ENCODE peak calls at places on chromosomes 16 and 17, in five cellular contexts. One of them, this sample, is unnamed.

GRCh38 chr16:526181-527014 is 1.1 kb upstream of the CAPN15 start:
- DNase-seq in breast epithelium: peak
- DNase-seq in esophagus squamous epithelium: no peak
- DNase-seq in ovary: peak
- DNase-seq in adrenal gland: peak
- DNase-seq in this sample: peak

GRCh38 chr17:75308732-75309629 is 19.7 kb upstream of the SLC25A19 start:
- DNase-seq in breast epithelium: no peak
- DNase-seq in esophagus squamous epithelium: no peak
- DNase-seq in ovary: no peak
- DNase-seq in adrenal gland: no peak
- DNase-seq in this sample: no peak

GRCh38 chr17:6531575-6531974 is 24.8 kb downstream of the PITPNM3 start:
- DNase-seq in breast epithelium: no peak
- DNase-seq in esophagus squamous epithelium: no peak
- DNase-seq in ovary: no peak
- DNase-seq in adrenal gland: no peak
- DNase-seq in this sample: no peak

GRCh38 chr16:565420-566330 is 1.1 kb upstream of the NHLRC4 start:
- DNase-seq in breast epithelium: no peak
- DNase-seq in esophagus squamous epithelium: no peak
- DNase-seq in ovary: peak
- DNase-seq in adrenal gland: no peak
- DNase-seq in this sample: no peak

GRCh38 chr16:9103546-9103945 is 12.1 kb downstream of the HAPSTR1 start:
- DNase-seq in breast epithelium: no peak
- DNase-seq in esophagus squamous epithelium: no peak
- DNase-seq in ovary: no peak
- DNase-seq in adrenal gland: no peak
- DNase-seq in this sample: no peak

GRCh38 chr17:82497483-82498405 is 21.8 kb upstream of the FOXK2 start:
- DNase-seq in breast epithelium: no peak
- DNase-seq in esophagus squamous epithelium: no peak
- DNase-seq in ovary: peak
- DNase-seq in adrenal gland: peak
- DNase-seq in this sample: peak

GRCh38 chr16:8931864-8932263 is 31.8 kb downstream of the USP7 start:
- DNase-seq in breast epithelium: no peak
- DNase-seq in esophagus squamous epithelium: no peak
- DNase-seq in ovary: peak
- DNase-seq in adrenal gland: peak
- DNase-seq in this sample: no peak

GRCh38 chr17:65071861-65072260 is 15.3 kb upstream of the GNA13 start:
- DNase-seq in breast epithelium: no peak
- DNase-seq in esophagus squamous epithelium: no peak
- DNase-seq in ovary: no peak
- DNase-seq in adrenal gland: no peak
- DNase-seq in this sample: no peak

GRCh38 chr16:54633943-54634362 is 296.7 kb upstream of the IRX5 start:
- DNase-seq in breast epithelium: no peak
- DNase-seq in esophagus squamous epithelium: no peak
- DNase-seq in ovary: no peak
- DNase-seq in adrenal gland: no peak
- DNase-seq in this sample: no peak

GRCh38 chr16:80298676-80299075 is 242.1 kb upstream of the DYNLRB2 start:
- DNase-seq in breast epithelium: no peak
- DNase-seq in esophagus squamous epithelium: no peak
- DNase-seq in ovary: no peak
- DNase-seq in adrenal gland: no peak
- DNase-seq in this sample: no peak

GRCh38 chr16:74740795-74741304 is 33.8 kb downstream of the FA2H start:
- DNase-seq in breast epithelium: peak
- DNase-seq in esophagus squamous epithelium: no peak
- DNase-seq in ovary: no peak
- DNase-seq in adrenal gland: peak
- DNase-seq in this sample: no peak

GRCh38 chr17:63932008-63932561 is at the start of gene CD79B:
- DNase-seq in breast epithelium: no peak
- DNase-seq in esophagus squamous epithelium: no peak
- DNase-seq in ovary: no peak
- DNase-seq in adrenal gland: no peak
- DNase-seq in this sample: no peak

GRCh38 chr17:55710829-55711496 is 11.7 kb downstream of the TMEM100 start:
- DNase-seq in breast epithelium: no peak
- DNase-seq in esophagus squamous epithelium: no peak
- DNase-seq in ovary: no peak
- DNase-seq in adrenal gland: no peak
- DNase-seq in this sample: no peak

DNA sequence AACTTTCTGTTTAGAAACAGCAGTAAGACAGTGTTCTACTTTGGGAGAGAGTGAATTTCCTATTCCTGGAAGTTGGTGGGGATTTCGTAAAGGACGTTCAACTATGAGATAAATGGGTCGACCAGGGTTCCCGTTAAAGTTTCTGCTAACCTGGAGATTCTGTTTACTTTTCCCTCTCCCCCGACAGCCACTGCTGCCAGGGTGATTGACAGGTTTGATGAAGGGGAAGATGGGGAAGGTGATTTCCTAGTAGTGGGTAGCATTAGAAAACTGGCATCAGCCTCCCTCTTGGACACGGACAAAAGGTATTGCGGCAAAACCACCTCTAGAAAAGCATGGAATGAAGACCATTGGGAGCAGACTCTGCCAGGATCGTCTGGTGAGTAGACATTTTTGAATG is 1.3 kb downstream of the AATF start:
- DNase-seq in breast epithelium: no peak
- DNase-seq in esophagus squamous epithelium: no peak
- DNase-seq in ovary: no peak
- DNase-seq in adrenal gland: no peak
- DNase-seq in this sample: no peak
- H3K27ac ChIP-seq in breast epithelium: no peak
- H3K27ac ChIP-seq in esophagus squamous epithelium: no peak
- H3K27ac ChIP-seq in ovary: no peak
- H3K27ac ChIP-seq in adrenal gland: no peak
- H3K27ac ChIP-seq in this sample: no peak

DNA sequence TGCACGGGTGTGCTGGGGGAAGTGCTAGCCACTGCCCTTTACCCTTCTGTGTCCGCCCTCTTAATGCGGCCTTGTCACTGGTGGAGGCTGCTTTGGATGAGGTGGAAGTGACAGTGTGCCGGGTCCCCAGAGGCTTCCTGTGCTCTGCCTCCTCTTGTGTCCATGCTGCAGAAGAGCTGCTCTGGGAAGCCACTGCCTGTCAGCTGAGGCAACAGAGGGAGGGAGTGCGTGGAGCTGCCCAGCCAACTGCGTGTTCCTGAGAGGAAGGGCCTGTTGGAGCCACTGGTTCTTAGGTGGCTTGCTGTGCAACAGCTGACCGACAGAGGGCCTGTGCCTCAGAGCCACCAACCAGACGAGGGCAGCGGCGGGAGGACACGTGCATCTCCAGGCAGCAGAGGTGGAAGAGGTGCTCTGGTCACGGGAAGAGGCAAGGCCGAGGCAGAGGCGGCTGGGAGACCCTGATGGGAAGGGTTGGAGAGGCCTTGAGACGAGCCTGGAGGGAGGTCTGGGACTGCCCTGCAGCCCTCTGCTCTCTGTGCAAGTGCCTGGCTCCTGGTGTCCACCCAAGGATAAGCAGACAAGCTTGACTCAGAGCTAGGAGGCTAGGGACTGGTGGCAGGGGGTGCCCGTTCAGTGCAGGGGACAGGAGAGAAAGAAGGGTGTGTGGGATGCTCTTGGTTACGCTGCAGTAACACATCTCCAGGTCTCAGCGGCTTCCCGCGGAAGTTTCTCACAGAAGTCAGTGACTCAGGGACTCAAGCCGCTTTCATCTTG is 25.4 kb downstream of the B9D1 start:
- DNase-seq in breast epithelium: no peak
- DNase-seq in esophagus squamous epithelium: no peak
- DNase-seq in ovary: no peak
- DNase-seq in adrenal gland: peak
- DNase-seq in this sample: no peak
- TF ChIP-seq POLR2A in breast epithelium: no peak
- TF ChIP-seq POLR2A in esophagus squamous epithelium: no peak
- TF ChIP-seq POLR2A in ovary: no peak
- TF ChIP-seq POLR2A in adrenal gland: no peak
- TF ChIP-seq POLR2A in this sample: no peak

DNA sequence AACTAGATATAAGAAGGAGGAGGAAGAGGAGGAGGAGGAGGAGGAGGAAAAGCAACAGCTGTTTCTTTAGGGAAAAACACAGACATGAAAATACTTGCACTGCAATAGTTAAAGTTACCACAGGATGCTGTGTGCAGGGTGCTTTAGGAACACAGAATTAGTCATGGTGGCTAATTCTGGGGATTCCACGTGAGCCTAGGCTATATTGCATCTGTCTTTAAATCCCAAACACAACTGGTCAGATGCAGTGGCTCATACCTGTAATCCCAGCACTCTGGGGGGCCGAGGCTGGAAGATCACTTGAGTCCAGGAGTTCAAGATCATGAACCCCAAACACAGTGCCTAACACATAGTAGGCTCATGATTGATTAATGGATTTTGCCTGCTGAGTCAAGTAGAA is 155.3 kb upstream of the C16orf82 start:
- DNase-seq in breast epithelium: no peak
- DNase-seq in esophagus squamous epithelium: no peak
- DNase-seq in ovary: no peak
- DNase-seq in adrenal gland: no peak
- DNase-seq in this sample: no peak
- H3K27ac ChIP-seq in breast epithelium: no peak
- H3K27ac ChIP-seq in esophagus squamous epithelium: no peak
- H3K27ac ChIP-seq in ovary: no peak
- H3K27ac ChIP-seq in adrenal gland: no peak
- H3K27ac ChIP-seq in this sample: no peak

GRCh38 chr17:45405250-45406086 is 27.2 kb downstream of the ARHGAP27 start:
- DNase-seq in breast epithelium: no peak
- DNase-seq in esophagus squamous epithelium: no peak
- DNase-seq in ovary: no peak
- DNase-seq in adrenal gland: no peak
- DNase-seq in this sample: no peak

GRCh38 chr17:45406107-45406506 is 26.6 kb downstream of the ARHGAP27 start:
- DNase-seq in breast epithelium: no peak
- DNase-seq in esophagus squamous epithelium: no peak
- DNase-seq in ovary: no peak
- DNase-seq in adrenal gland: no peak
- DNase-seq in this sample: no peak

GRCh38 chr17:45403906-45404490 is 28.7 kb downstream of the ARHGAP27 start:
- DNase-seq in breast epithelium: no peak
- DNase-seq in esophagus squamous epithelium: no peak
- DNase-seq in ovary: no peak
- DNase-seq in adrenal gland: no peak
- DNase-seq in this sample: no peak

GRCh38 chr17:45402916-45403315 is 29.8 kb downstream of the ARHGAP27 start:
- DNase-seq in breast epithelium: no peak
- DNase-seq in esophagus squamous epithelium: no peak
- DNase-seq in ovary: no peak
- DNase-seq in adrenal gland: no peak
- DNase-seq in this sample: no peak

DNA sequence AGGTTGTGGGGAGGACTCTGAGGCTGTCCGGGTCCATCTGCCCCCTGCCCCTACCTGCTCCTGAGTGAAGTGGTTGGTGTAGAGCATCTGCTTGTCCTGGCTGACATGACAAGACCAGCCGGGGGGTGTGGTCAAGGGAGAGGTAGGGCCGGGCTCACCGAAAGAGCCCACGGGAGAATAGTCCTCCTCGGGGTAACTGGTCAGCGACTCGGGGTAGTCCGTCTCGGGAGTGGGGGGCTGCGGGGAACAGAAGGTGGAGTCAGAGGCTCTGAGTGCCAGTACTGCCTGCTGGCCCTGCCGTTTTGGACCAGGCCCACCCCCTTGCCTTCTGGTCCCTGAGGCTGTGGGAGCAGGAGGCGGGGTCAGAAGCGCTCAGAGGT is 27.8 kb downstream of the ARHGAP27 start:
- DNase-seq in breast epithelium: no peak
- DNase-seq in esophagus squamous epithelium: no peak
- DNase-seq in ovary: no peak
- DNase-seq in adrenal gland: no peak
- DNase-seq in this sample: no peak
- TF ChIP-seq POLR2A in breast epithelium: no peak
- TF ChIP-seq POLR2A in esophagus squamous epithelium: no peak
- TF ChIP-seq POLR2A in ovary: no peak
- TF ChIP-seq POLR2A in adrenal gland: no peak
- TF ChIP-seq POLR2A in this sample: no peak

GRCh38 chr16:47392114-47392513 is 68.7 kb downstream of the ITFG1 start:
- DNase-seq in breast epithelium: no peak
- DNase-seq in esophagus squamous epithelium: no peak
- DNase-seq in ovary: no peak
- DNase-seq in adrenal gland: no peak
- DNase-seq in this sample: no peak
- H3K27ac ChIP-seq in breast epithelium: no peak
- H3K27ac ChIP-seq in esophagus squamous epithelium: no peak
- H3K27ac ChIP-seq in ovary: no peak
- H3K27ac ChIP-seq in adrenal gland: no peak
- H3K27ac ChIP-seq in this sample: no peak

This sample was measured in gastrocnemius medialis.